ENCODE peak calls at places on chromosomes 2 and 18, in nine cellular contexts. L, I, Q, D, A, X, M, S and J are unnamed samples.
A peak's percentile ranks its signal among the peaks of the same experiment; 100 is the strongest.

GRCh38 chr2:218272531-218273212 is 2.4 kb downstream of the PNKD start:
- DNase-seq in L (peak; percentile 70), I (peak; percentile 85), Q (peak; percentile 87), D (peak; percentile 85), A (peak; percentile 96), X (peak; percentile 91), M (peak; percentile 98), S (peak; percentile 90), J (peak; percentile 76)

GRCh38 chr18:55589625-55590291 is 1.8 kb upstream of the TCF4 start:
- DNase-seq in L (peak; percentile 89), I (no peak), Q (peak; percentile 69), D (peak; percentile 95), A (peak; percentile 92), X (no peak), M (peak; percentile 98), S (peak; percentile 97), J (peak; percentile 88)

GRCh38 chr2:19863303-19864041 is 38.3 kb downstream of the TTC32 start:
- DNase-seq in L (peak; percentile 20), I (peak; percentile 23), Q (peak; percentile 72), D (peak; percentile 84), A (peak; percentile 73), X (peak; percentile 84), M (peak; percentile 89), S (peak; percentile 61), J (peak; percentile 66)

GRCh38 chr2:72933207-72933606 is 15.9 kb downstream of the EMX1 start:
- DNase-seq in L (no peak), I (no peak), Q (no peak), D (no peak), A (no peak), X (no peak), M (no peak), S (no peak), J (no peak)

GRCh38 chr2:224885836-224886547 is 156.3 kb downstream of the DOCK10 start:
- DNase-seq in L (peak; percentile 80), I (no peak), Q (no peak), D (no peak), A (no peak), X (no peak), M (no peak), S (no peak), J (no peak)

GRCh38 chr2:31258351-31258750 is 24.4 kb downstream of the EHD3 start:
- DNase-seq in L (no peak), I (no peak), Q (no peak), D (no peak), A (no peak), X (no peak), M (no peak), S (no peak), J (no peak)

GRCh38 chr2:10913501-10914271 is 2.0 kb downstream of the KCNF1 start:
- DNase-seq in L (no peak), I (no peak), Q (no peak), D (no peak), A (no peak), X (no peak), M (no peak), S (no peak), J (no peak)

GRCh38 chr2:55363636-55364035 is 56.0 kb downstream of the CCDC88A start:
- DNase-seq in L (no peak), I (no peak), Q (no peak), D (no peak), A (no peak), X (no peak), M (no peak), S (no peak), J (no peak)

GRCh38 chr2:74584088-74584645 is 29.6 kb downstream of the DOK1 start:
- DNase-seq in L (peak; percentile 47), I (no peak), Q (no peak), D (no peak), A (no peak), X (no peak), M (no peak), S (no peak), J (no peak)

GRCh38 chr2:119402106-119402505 is 29.5 kb upstream of the TMEM37 start:
- DNase-seq in L (no peak), I (no peak), Q (no peak), D (no peak), A (no peak), X (no peak), M (no peak), S (no peak), J (no peak)

GRCh38 chr18:62957885-62958472 is 242.6 kb downstream of the PHLPP1 start:
- DNase-seq in L (no peak), I (peak; percentile 40), Q (no peak), D (no peak), A (peak; percentile 67), X (peak; percentile 75), M (no peak), S (peak; percentile 45), J (no peak)
- TF ChIP-seq CTCF in L (peak; percentile 17), I (peak; percentile 64), Q (peak; percentile 51), D (peak; percentile 57), A (peak; percentile 43), X (peak; percentile 70), M (peak; percentile 26), S (peak; percentile 8), J (peak; percentile 47)

GRCh38 chr18:63017977-63018376 is 301.6 kb downstream of the BCL2 start:
- DNase-seq in L (no peak), I (no peak), Q (no peak), D (no peak), A (no peak), X (no peak), M (no peak), S (no peak), J (no peak)

DNA sequence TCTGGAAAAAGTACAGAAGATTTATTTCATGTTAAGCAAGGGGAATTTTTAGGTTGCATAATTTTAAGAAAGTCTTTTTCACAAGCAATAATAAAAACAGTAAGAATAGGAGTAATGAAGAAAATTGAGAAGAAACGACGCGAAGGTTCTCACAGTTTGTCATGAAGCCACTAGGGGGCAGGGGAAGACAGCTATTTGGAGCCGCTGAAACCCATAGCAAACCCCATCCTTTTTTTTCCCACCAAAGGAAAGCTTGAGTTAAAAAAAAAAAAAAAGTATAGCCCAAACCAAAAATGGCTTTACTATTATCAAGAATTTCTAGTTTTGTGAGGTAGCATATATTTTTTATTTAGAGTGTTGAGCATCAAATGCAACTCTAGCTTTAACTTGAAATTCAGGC is 300.9 kb downstream of the PHLPP1 start:
- DNase-seq in L (peak; percentile 12), I (peak; percentile 32), Q (peak; percentile 36), D (peak; percentile 49), A (peak; percentile 57), X (peak; percentile 56), M (no peak), S (peak; percentile 46), J (no peak)
- TF ChIP-seq CTCF in L (peak; percentile 89), I (peak; percentile 73), Q (peak; percentile 66), D (peak; percentile 88), A (peak; percentile 67), X (peak; percentile 86), M (peak; percentile 79), S (peak; percentile 83), J (peak; percentile 95)

GRCh38 chr2:146412625-146413024 is 1432.2 kb upstream of the ACVR2A start:
- DNase-seq in L (no peak), I (peak; percentile 12), Q (no peak), D (no peak), A (no peak), X (no peak), M (no peak), S (no peak), J (no peak)
- TF ChIP-seq CTCF in L (no peak), I (peak; percentile 23), Q (no peak), D (no peak), A (no peak), X (no peak), M (no peak), S (no peak), J (peak; percentile 16)

GRCh38 chr2:235802542-235802941 is 308.7 kb downstream of the AGAP1 start:
- DNase-seq in L (no peak), I (no peak), Q (no peak), D (no peak), A (no peak), X (no peak), M (no peak), S (no peak), J (no peak)

GRCh38 chr2:235799281-235799680 is 305.4 kb downstream of the AGAP1 start:
- DNase-seq in L (no peak), I (no peak), Q (no peak), D (no peak), A (no peak), X (no peak), M (no peak), S (no peak), J (no peak)

GRCh38 chr2:235804676-235805075 is 310.8 kb downstream of the AGAP1 start:
- DNase-seq in L (no peak), I (no peak), Q (no peak), D (no peak), A (no peak), X (no peak), M (no peak), S (no peak), J (no peak)

GRCh38 chr2:235807347-235807746 is 313.5 kb downstream of the AGAP1 start:
- DNase-seq in L (no peak), I (no peak), Q (no peak), D (no peak), A (no peak), X (no peak), M (no peak), S (no peak), J (no peak)

GRCh38 chr2:235803028-235803427 is 309.2 kb downstream of the AGAP1 start:
- DNase-seq in L (peak; percentile 5), I (no peak), Q (no peak), D (no peak), A (no peak), X (no peak), M (no peak), S (no peak), J (no peak)
- TF ChIP-seq CTCF in L (peak; percentile 23), I (no peak), Q (peak; percentile 37), D (no peak), A (no peak), X (no peak), M (no peak), S (no peak), J (no peak)